ENCODE peak calls at places on chromosomes 12 and 14, in nine cellular contexts. L is CD8-positive, alpha-beta memory T cell; H is WERI-Rb-1; K is heart right ventricle; W is dorsolateral prefrontal cortex; F is uterus; O is heart left ventricle; V is substantia nigra; E is sigmoid colon. J is an unnamed sample.

GRCh38 chr12:49244161-49244560 is 20.7 kb upstream of the TUBA1C start:
- DNase-seq in L (no peak), H (no peak), K (no peak), W (no peak), F (no peak), O (no peak), V (no peak), E (no peak), J (no peak)

GRCh38 chr12:1791104-1791927 is 29.0 kb upstream of the LRTM2 start:
- DNase-seq in L (peak), H (peak), K (no peak), W (peak), F (peak), O (peak), V (peak), E (peak), J (peak)

GRCh38 chr14:24816011-24816928 is 182.3 kb upstream of the GZMB start:
- DNase-seq in L (no peak), H (no peak), K (no peak), W (no peak), F (no peak), O (peak), V (no peak), E (no peak), J (no peak)

GRCh38 chr12:99278899-99279298 is 368.7 kb upstream of the GARIN6 start:
- DNase-seq in L (no peak), H (no peak), K (no peak), W (no peak), F (no peak), O (no peak), V (no peak), E (no peak), J (no peak)

GRCh38 chr14:91873476-91874265 is 6.3 kb upstream of the TC2N start:
- DNase-seq in L (peak), H (no peak), K (no peak), W (no peak), F (no peak), O (no peak), V (no peak), E (no peak), J (no peak)

GRCh38 chr12:6735448-6736191 is 11.8 kb downstream of the COPS7A start:
- DNase-seq in L (peak), H (peak), K (peak), W (peak), F (peak), O (peak), V (peak), E (peak), J (peak)

GRCh38 chr12:9337656-9338055 is 129.5 kb upstream of the PZP start:
- DNase-seq in L (no peak), H (no peak), K (no peak), W (no peak), F (no peak), O (no peak), V (no peak), E (no peak), J (no peak)

GRCh38 chr12:113201187-113202177 is 16.0 kb downstream of the RITA1 start:
- DNase-seq in L (no peak), H (no peak), K (no peak), W (no peak), F (no peak), O (no peak), V (no peak), E (no peak), J (peak)

GRCh38 chr12:124928095-124928911 is 13.9 kb upstream of the UBC start:
- DNase-seq in L (no peak), H (no peak), K (peak), W (no peak), F (peak), O (peak), V (no peak), E (peak), J (no peak)

GRCh38 chr14:101177301-101178055 is 274.0 kb upstream of the RTL1 start:
- DNase-seq in L (no peak), H (no peak), K (no peak), W (no peak), F (peak), O (no peak), V (no peak), E (no peak), J (no peak)

GRCh38 chr14:51539571-51540037 is 112.1 kb upstream of the FRMD6 start:
- DNase-seq in L (no peak), H (no peak), K (no peak), W (no peak), F (no peak), O (no peak), V (no peak), E (no peak), J (peak)

GRCh38 chr14:97994020-97994531 is 1196.9 kb downstream of the VRK1 start:
- DNase-seq in L (peak), H (no peak), K (no peak), W (no peak), F (no peak), O (no peak), V (no peak), E (no peak), J (no peak)

GRCh38 chr12:108126990-108127468 is 2.1 kb upstream of the WSCD2 start:
- DNase-seq in L (no peak), H (no peak), K (no peak), W (no peak), F (peak), O (no peak), V (no peak), E (peak), J (no peak)

DNA sequence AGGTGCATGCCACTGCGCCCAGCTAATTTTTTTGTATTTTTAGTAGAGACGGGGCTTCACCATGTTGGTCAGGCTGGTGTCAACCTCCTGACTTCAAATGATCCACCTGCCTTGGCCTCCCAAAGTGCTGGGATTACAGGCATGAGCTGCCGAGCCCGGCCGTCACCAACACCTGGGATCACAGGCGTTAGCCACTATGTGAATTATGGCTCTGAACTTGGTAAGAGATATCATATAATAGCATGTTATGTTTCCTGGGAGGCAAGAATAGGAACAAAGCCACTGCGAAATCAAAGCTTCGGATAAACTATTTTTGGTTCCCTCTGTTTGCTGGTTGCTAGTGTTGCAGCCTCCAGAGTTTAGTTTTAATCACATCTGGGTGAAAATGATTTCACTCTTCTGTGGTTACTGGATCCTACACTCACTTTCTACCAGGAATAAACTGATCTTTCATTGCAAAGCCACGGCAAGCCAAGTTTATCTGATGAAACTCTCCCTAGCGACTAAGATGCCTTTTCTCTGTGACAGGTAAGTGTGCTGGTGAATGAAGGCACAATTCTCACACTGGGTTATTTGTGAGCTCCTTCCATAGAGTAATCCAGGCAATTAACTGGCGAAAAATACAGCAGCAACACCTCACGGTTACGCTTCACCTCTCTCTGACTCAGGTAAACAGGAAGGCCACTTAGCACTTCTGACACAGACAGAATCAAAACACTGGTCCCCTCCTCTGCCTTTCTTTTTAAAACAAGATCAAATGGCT is 16.7 kb downstream of the SNRNP35 start:
- DNase-seq in L (no peak), H (no peak), K (no peak), W (no peak), F (no peak), O (no peak), V (no peak), E (no peak), J (peak)
- H3K27ac ChIP-seq in L (no peak), H (no peak), K (peak), W (peak), F (no peak), O (peak), V (peak), E (no peak), J (peak)

GRCh38 chr14:54725998-54726397 is 159.1 kb downstream of the SAMD4A start:
- DNase-seq in L (no peak), H (no peak), K (no peak), W (no peak), F (no peak), O (no peak), V (no peak), E (no peak), J (no peak)

GRCh38 chr14:54724772-54725325 is 157.9 kb downstream of the SAMD4A start:
- DNase-seq in L (no peak), H (no peak), K (no peak), W (no peak), F (no peak), O (no peak), V (no peak), E (no peak), J (no peak)

GRCh38 chr14:54727929-54728328 is 161.0 kb downstream of the SAMD4A start:
- DNase-seq in L (no peak), H (no peak), K (no peak), W (no peak), F (peak), O (no peak), V (no peak), E (peak), J (no peak)

GRCh38 chr14:54730156-54730961 is 163.4 kb downstream of the SAMD4A start:
- DNase-seq in L (no peak), H (no peak), K (no peak), W (no peak), F (peak), O (no peak), V (no peak), E (no peak), J (no peak)

DNA sequence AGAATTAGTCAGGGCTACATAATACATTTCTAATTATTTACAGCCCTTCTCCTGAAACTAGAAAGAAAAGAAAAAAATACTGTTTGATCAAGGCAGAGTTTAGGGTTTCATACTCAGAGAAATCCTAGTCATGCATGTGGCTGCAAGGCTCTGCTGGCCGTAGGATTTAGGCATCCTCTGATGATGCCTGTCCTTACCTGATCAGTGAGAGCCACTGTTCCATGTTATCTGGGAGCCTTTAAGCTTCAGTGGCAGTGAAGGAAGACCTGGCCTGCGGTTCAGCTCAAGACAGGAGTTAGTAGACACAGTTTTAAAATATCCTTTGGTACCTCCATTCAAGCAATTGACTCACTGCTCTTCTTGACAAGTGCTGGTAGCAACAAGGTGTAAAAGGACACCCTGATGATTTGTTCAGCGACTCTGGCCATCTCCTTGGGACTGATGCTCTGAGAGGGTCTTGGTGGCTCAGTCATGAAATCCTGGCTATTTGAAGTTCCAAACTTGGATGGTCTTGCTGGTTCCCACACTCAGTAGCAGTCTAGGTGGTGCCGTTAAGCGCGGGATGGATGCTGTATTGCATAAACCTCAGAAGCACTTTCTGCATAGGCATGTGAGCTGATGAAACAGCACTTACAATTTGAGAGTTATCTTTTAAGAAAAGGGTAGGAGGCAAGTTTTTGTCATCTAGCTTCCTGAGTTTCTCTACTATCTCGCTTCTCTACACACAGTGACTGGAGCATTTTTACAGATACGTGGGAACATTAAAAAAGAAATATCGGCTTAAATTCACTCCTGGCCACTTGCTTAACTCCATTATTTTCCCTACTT is 162.0 kb downstream of the SAMD4A start:
- DNase-seq in L (no peak), H (no peak), K (no peak), W (no peak), F (peak), O (no peak), V (no peak), E (no peak), J (no peak)
- H3K27ac ChIP-seq in L (no peak), H (no peak), K (peak), W (no peak), F (peak), O (no peak), V (no peak), E (peak), J (no peak)

GRCh38 chr12:67766370-67766769 is 117.8 kb downstream of the DYRK2 start:
- DNase-seq in L (no peak), H (no peak), K (no peak), W (no peak), F (no peak), O (no peak), V (no peak), E (no peak), J (peak)
- H3K27ac ChIP-seq in L (no peak), H (no peak), K (no peak), W (no peak), F (no peak), O (no peak), V (no peak), E (peak), J (no peak)

GRCh38 chr12:81615031-81615430 is 144.1 kb downstream of the PPFIA2 start:
- DNase-seq in L (no peak), H (no peak), K (no peak), W (no peak), F (no peak), O (no peak), V (no peak), E (no peak), J (no peak)
- H3K27ac ChIP-seq in L (no peak), H (no peak), K (no peak), W (no peak), F (no peak), O (no peak), V (no peak), E (no peak), J (no peak)

GRCh38 chr12:47032644-47033043 is 46.8 kb upstream of the PCED1B start:
- DNase-seq in L (peak), H (no peak), K (no peak), W (no peak), F (no peak), O (no peak), V (no peak), E (no peak), J (peak)

GRCh38 chr12:47033797-47034555 is 45.4 kb upstream of the PCED1B start:
- DNase-seq in L (no peak), H (no peak), K (no peak), W (no peak), F (no peak), O (no peak), V (no peak), E (no peak), J (no peak)

GRCh38 chr12:47035459-47035858 is 44.0 kb upstream of the PCED1B start:
- DNase-seq in L (no peak), H (no peak), K (no peak), W (no peak), F (no peak), O (no peak), V (no peak), E (no peak), J (no peak)

GRCh38 chr12:47033081-47033480 is 46.3 kb upstream of the PCED1B start:
- DNase-seq in L (no peak), H (no peak), K (peak), W (no peak), F (peak), O (no peak), V (no peak), E (peak), J (no peak)

DNA sequence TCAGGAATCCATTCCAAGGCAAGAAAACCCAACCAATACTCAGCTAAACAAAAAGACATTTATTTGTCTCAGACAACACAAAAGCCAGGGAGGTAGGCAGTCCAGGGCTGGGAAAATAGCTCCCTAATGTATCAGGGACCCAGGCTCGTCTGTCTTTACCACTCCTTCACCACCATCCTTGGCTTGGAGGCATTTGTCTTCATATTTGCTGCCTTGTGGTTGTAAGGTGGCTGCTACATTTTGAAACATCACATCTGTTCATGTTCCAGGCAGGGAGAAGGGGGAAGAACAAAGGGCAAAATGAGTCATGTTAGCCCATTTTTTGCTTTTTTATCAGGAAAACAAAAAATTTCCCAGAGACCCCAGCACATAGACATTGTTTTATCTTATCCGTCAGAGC is 44.8 kb upstream of the PCED1B start:
- DNase-seq in L (no peak), H (no peak), K (no peak), W (no peak), F (no peak), O (no peak), V (no peak), E (no peak), J (no peak)
- H3K27ac ChIP-seq in L (no peak), H (no peak), K (no peak), W (no peak), F (no peak), O (no peak), V (no peak), E (peak), J (no peak)

GRCh38 chr12:4938900-4939299 is 29.2 kb downstream of the KCNA1 start:
- DNase-seq in L (no peak), H (no peak), K (no peak), W (no peak), F (no peak), O (no peak), V (no peak), E (no peak), J (no peak)
- H3K27ac ChIP-seq in L (no peak), H (peak), K (no peak), W (no peak), F (no peak), O (no peak), V (no peak), E (no peak), J (no peak)

GRCh38 chr12:11981174-11981733 is 89.5 kb upstream of the BCL2L14 start:
- DNase-seq in L (peak), H (no peak), K (no peak), W (no peak), F (no peak), O (no peak), V (no peak), E (no peak), J (peak)
- H3K27ac ChIP-seq in L (peak), H (no peak), K (peak), W (no peak), F (no peak), O (no peak), V (no peak), E (no peak), J (no peak)

GRCh38 chr12:31876568-31877424 is 82.4 kb upstream of the RESF1 start:
- DNase-seq in L (no peak), H (peak), K (no peak), W (no peak), F (no peak), O (peak), V (no peak), E (no peak), J (no peak)
- H3K27ac ChIP-seq in L (no peak), H (peak), K (peak), W (no peak), F (no peak), O (no peak), V (no peak), E (no peak), J (no peak)

DNA sequence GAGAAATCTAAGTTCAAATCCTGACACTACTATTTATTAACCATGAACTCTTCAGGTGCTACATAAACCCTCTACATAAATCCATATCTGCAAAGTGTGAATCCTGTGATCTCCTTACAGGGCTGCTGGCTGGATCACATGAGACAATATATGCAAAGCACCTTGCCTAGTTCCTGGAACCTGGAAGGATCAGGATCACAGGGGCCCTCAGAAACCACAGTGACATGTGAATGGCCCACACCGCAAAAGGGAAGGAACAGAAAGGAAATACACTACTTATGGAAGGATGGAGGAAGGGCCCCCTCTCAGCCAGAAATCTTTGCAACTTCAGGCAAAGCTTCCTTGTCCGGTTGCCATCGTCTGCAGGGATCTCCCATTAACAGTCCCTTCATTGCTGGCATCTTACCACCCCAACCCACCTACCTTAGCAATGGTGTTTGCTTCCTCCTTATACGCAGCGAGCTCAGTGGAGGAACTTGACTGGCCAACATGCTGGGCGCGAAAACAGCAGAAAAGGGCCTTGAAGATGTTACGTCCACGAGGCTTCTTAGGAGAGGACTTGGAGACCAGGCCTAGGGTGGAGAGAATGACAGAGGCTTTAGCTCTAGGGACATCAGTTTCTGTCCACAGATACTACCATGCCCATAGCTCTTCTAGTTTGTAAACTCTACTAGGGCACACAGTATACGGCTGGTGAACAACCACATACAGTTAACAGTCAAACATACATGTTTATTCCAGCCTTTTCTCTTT is 10.7 kb upstream of the AVIL start:
- DNase-seq in L (no peak), H (no peak), K (no peak), W (no peak), F (no peak), O (no peak), V (no peak), E (no peak), J (no peak)
- H3K27ac ChIP-seq in L (no peak), H (no peak), K (no peak), W (no peak), F (no peak), O (peak), V (no peak), E (peak), J (no peak)

J was measured in osteoblast.